ENCODE peak calls at places on chromosomes 4 and X, in five cellular contexts. P, J, T, R and G are unnamed samples.

GRCh38 chr4:76215120-76215519 is 1.5 kb upstream of the SCARB2 start:
- DNase-seq in P (no peak), J (no peak), T (no peak), R (no peak), G (no peak)

GRCh38 chrX:44483965-44484606 is 58.6 kb downstream of the FUNDC1 start:
- DNase-seq in P (no peak), J (no peak), T (no peak), R (no peak), G (no peak)

GRCh38 chr4:138938371-138938699 is 77.2 kb upstream of the NOCT start:
- DNase-seq in P (peak), J (peak), T (peak), R (no peak), G (no peak)

GRCh38 chrX:73214366-73215094 is at the start of gene NAP1L2:
- DNase-seq in P (no peak), J (peak), T (no peak), R (peak), G (peak)

GRCh38 chr4:145956288-145956890 is 17.8 kb upstream of the ZNF827 start:
- DNase-seq in P (peak), J (peak), T (peak), R (peak), G (peak)

GRCh38 chr4:112939901-112940300 is 109.6 kb upstream of the ANK2 start:
- DNase-seq in P (no peak), J (no peak), T (no peak), R (no peak), G (no peak)

GRCh38 chr4:22857411-22857810 is 164.7 kb downstream of the GBA3 start:
- DNase-seq in P (no peak), J (no peak), T (no peak), R (no peak), G (no peak)

GRCh38 chrX:12011075-12011474 is 127.2 kb upstream of the FRMPD4 start:
- DNase-seq in P (peak), J (no peak), T (peak), R (no peak), G (no peak)

GRCh38 chr4:129751646-129752045 is 655.7 kb downstream of the C4orf33 start:
- DNase-seq in P (no peak), J (no peak), T (no peak), R (no peak), G (no peak)

GRCh38 chrX:101386542-101386885 is 523 bp upstream of the BTK start:
- DNase-seq in P (no peak), J (no peak), T (no peak), R (no peak), G (no peak)

GRCh38 chr4:13762126-13762525 is 134.6 kb upstream of the BOD1L1 start:
- DNase-seq in P (peak), J (no peak), T (no peak), R (no peak), G (no peak)

GRCh38 chrX:1554469-1555210 is 17.7 kb upstream of the P2RY8 start:
- DNase-seq in P (no peak), J (no peak), T (no peak), R (no peak), G (no peak)

GRCh38 chrX:18353931-18354368 is 538 bp downstream of the SCML2 start:
- DNase-seq in P (no peak), J (peak), T (no peak), R (peak), G (no peak)

GRCh38 chrX:9816094-9816700 is 30.0 kb downstream of the SHROOM2 start:
- DNase-seq in P (no peak), J (no peak), T (peak), R (no peak), G (no peak)

GRCh38 chrX:47483310-47484268 is 567 bp upstream of the ZNF41 start:
- DNase-seq in P (peak), J (no peak), T (peak), R (no peak), G (no peak)

GRCh38 chr4:121686265-121686664 is 10.5 kb downstream of the ANXA5 start:
- DNase-seq in P (no peak), J (no peak), T (no peak), R (no peak), G (no peak)

GRCh38 chr4:110163327-110164070 is 34.9 kb downstream of the ELOVL6 start:
- DNase-seq in P (peak), J (no peak), T (peak), R (no peak), G (no peak)

GRCh38 chrX:118240359-118240758 is 105.5 kb upstream of the WDR44 start:
- DNase-seq in P (no peak), J (no peak), T (no peak), R (no peak), G (no peak)

GRCh38 chrX:119028733-119029110 is 44.1 kb upstream of the CT47C1 start:
- DNase-seq in P (no peak), J (no peak), T (no peak), R (no peak), G (no peak)

GRCh38 chr4:16019666-16020065 is 56.7 kb upstream of the FGFBP2 start:
- DNase-seq in P (no peak), J (no peak), T (no peak), R (no peak), G (no peak)

GRCh38 chr4:75820676-75821075 is 81.6 kb downstream of the PPEF2 start:
- DNase-seq in P (no peak), J (no peak), T (no peak), R (no peak), G (no peak)

GRCh38 chrX:119734897-119735339 is 23.5 kb upstream of the SOWAHD start:
- DNase-seq in P (no peak), J (no peak), T (no peak), R (no peak), G (no peak)

GRCh38 chr4:81030061-81030616 is 369 bp upstream of the BMP3 start:
- DNase-seq in P (no peak), J (no peak), T (no peak), R (peak), G (peak)

GRCh38 chrX:44260609-44261008 is 82.9 kb downstream of the EFHC2 start:
- DNase-seq in P (no peak), J (no peak), T (no peak), R (no peak), G (no peak)

GRCh38 chrX:2464677-2465166 is 36.1 kb downstream of the DHRSX start:
- DNase-seq in P (no peak), J (no peak), T (no peak), R (peak), G (no peak)

GRCh38 chrX:118536687-118537461 is 41.3 kb downstream of the DOCK11 start:
- DNase-seq in P (peak), J (no peak), T (peak), R (no peak), G (no peak)

GRCh38 chrX:9606971-9607370 is 142.1 kb downstream of the TBL1X start:
- DNase-seq in P (no peak), J (no peak), T (no peak), R (no peak), G (no peak)

GRCh38 chr4:921830-922331 is 10.2 kb downstream of the GAK start:
- DNase-seq in P (no peak), J (no peak), T (no peak), R (no peak), G (no peak)

GRCh38 chr4:152968806-152969394 is 32.8 kb downstream of the FHDC1 start:
- DNase-seq in P (peak), J (no peak), T (no peak), R (no peak), G (no peak)

GRCh38 chrX:38124000-38124399 is 96.7 kb downstream of the SRPX start:
- DNase-seq in P (no peak), J (no peak), T (no peak), R (no peak), G (no peak)

GRCh38 chrX:24334473-24334872 is 20.6 kb upstream of the SUPT20HL2 start:
- DNase-seq in P (peak), J (no peak), T (no peak), R (no peak), G (no peak)

GRCh38 chr4:76614589-76614988 is 179.6 kb downstream of the SHROOM3 start:
- DNase-seq in P (peak), J (no peak), T (no peak), R (no peak), G (no peak)

GRCh38 chr4:7763106-7763505 is 176.6 kb downstream of the AFAP1 start:
- DNase-seq in P (no peak), J (no peak), T (no peak), R (no peak), G (no peak)
- H3K18ac ChIP-seq in P (no peak), J (peak), T (no peak), R (no peak), G (no peak)

GRCh38 chr4:99644453-99644852 is 13.2 kb downstream of the C4orf54 start:
- DNase-seq in P (no peak), J (no peak), T (no peak), R (no peak), G (no peak)

GRCh38 chr4:99640676-99641075 is 17.0 kb downstream of the C4orf54 start:
- DNase-seq in P (no peak), J (no peak), T (no peak), R (no peak), G (no peak)

GRCh38 chr4:99645036-99645435 is 12.6 kb downstream of the C4orf54 start:
- DNase-seq in P (no peak), J (peak), T (no peak), R (no peak), G (no peak)

GRCh38 chr4:99645638-99646037 is 12.0 kb downstream of the C4orf54 start:
- DNase-seq in P (no peak), J (no peak), T (no peak), R (no peak), G (no peak)

GRCh38 chr4:99642725-99643489 is 14.7 kb downstream of the C4orf54 start:
- DNase-seq in P (no peak), J (no peak), T (no peak), R (no peak), G (no peak)
- H3K18ac ChIP-seq in P (no peak), J (no peak), T (no peak), R (no peak), G (no peak)

DNA sequence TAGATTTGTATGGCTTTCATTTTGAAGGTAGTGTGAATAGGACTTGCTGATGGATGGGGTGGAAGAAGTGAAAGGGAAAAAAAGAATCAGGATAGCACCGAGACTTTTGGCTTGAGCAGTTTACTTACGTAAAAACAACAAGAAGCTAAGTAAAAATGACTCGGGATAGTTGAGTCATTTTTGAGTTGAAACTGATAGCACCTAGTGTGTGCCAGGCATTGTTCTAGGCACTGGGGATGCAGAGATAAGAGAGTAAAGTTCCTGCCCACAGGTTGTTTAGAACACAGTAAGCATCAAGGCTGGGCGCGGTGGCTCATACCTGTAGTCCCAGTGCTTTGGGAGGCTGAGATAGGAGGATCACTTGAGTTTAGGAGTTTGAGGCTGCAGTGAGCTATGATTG is 34.7 kb downstream of the ADD1 start:
- DNase-seq in P (no peak), J (no peak), T (no peak), R (no peak), G (no peak)
- H3K18ac ChIP-seq in P (no peak), J (no peak), T (no peak), R (no peak), G (no peak)

GRCh38 chr4:87032884-87033533 is 98.2 kb downstream of the AFF1 start:
- DNase-seq in P (peak), J (no peak), T (peak), R (no peak), G (no peak)
- H3K18ac ChIP-seq in P (peak), J (no peak), T (peak), R (no peak), G (no peak)

DNA sequence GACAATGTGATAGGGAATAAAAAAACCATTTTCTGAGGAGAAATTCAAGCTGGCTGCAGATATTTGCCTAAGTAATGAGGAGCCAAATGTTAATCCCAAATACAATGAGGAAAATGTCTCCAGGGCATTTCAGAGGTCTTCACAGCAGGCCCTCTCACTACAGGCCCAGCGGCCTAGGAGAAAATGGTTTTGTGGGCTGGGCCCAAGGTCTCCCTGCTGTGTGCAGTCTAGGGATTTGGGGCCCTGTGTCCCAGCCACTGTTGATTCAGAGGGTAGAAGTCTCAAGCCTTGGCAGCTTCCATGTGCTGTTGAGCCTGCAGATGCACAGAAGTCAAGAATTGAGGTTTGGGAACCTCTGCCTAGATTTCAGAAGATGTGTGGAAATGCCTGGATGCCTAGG is 778.7 kb downstream of the CENPC start:
- DNase-seq in P (no peak), J (no peak), T (no peak), R (peak), G (no peak)
- H3K18ac ChIP-seq in P (no peak), J (no peak), T (no peak), R (no peak), G (no peak)

GRCh38 chr4:169912996-169913395 is 113.2 kb downstream of the MFAP3L start:
- DNase-seq in P (no peak), J (no peak), T (no peak), R (no peak), G (no peak)
- H3K18ac ChIP-seq in P (no peak), J (no peak), T (no peak), R (no peak), G (no peak)

DNA sequence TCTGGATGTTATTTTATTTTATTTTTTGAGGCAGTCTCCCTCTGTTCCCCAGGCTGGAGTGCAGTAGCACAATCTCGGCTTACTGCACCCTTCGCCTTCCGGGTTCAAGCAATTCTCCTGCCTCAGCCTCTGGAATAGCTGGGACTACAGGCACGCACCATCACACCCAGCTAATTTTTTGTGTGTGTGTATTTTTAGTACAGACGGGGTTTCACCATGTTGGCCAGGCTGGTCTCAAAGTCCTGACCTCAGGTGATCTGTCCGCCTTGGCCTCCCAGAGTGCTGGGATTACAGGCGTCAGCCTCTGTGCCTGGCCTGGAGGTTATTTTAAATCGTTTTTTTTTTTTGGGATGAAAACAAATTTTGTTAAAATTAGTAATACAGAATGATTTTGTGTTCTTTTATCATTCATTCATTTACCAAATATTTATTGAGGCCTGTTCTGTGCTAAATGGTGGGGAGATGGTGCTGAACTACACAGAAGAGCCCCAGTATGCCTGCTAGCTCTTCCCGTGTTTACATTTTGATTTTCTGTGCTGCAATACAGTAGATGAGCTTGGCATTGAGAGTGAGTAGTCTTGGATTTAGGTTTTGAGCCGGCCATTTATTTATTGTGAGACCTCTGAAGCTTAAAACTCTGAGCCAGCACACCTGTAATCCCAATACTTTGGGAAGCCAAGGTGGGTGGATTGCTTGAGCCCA is 22.7 kb downstream of the ADD1 start:
- DNase-seq in P (no peak), J (no peak), T (no peak), R (no peak), G (no peak)
- H3K18ac ChIP-seq in P (no peak), J (no peak), T (no peak), R (no peak), G (no peak)

GRCh38 chrX:111914398-111915092 is 38.6 kb downstream of the TRPC5OS start:
- DNase-seq in P (peak), J (no peak), T (peak), R (no peak), G (no peak)
- H3K18ac ChIP-seq in P (peak), J (no peak), T (peak), R (no peak), G (no peak)